ENCODE peak calls at places on chromosomes 2 and 18, in six cellular contexts. H is fibroblast of the conjunctiva, U is kidney epithelial cell, N is amygdala, A is NCI-H1930, X is cortex of kidney. D is an unnamed sample.

GRCh38 chr2:178195390-178196166 is 1.3 kb downstream of the OSBPL6 start:
- DNase-seq in X (no peak), H (no peak), U (no peak), N (no peak), A (no peak), D (no peak)

GRCh38 chr18:24627644-24628315 is 167.3 kb downstream of the HRH4 start:
- DNase-seq in U (no peak), H (no peak), A (no peak), N (no peak), X (no peak), D (no peak)

GRCh38 chr2:240705204-240705781 is 13.6 kb downstream of the AQP12A start:
- DNase-seq in H (no peak), N (no peak), A (no peak), U (no peak), X (no peak), D (no peak)

GRCh38 chr2:144261966-144262365 is 258.0 kb downstream of the ZEB2 start:
- DNase-seq in X (no peak), A (no peak), U (no peak), H (no peak), N (no peak), D (no peak)

GRCh38 chr2:126906781-126907180 is 8.1 kb downstream of the TEX51 start:
- DNase-seq in U (no peak), A (no peak), X (no peak), H (no peak), N (no peak), D (no peak)

GRCh38 chr18:77071711-77072292 is 60.8 kb downstream of the MBP start:
- DNase-seq in N (no peak), U (no peak), A (no peak), X (no peak), H (peak), D (no peak)

GRCh38 chr2:212912445-212913103 is 238.8 kb downstream of the IKZF2 start:
- DNase-seq in U (peak), H (peak), A (no peak), X (no peak), N (no peak), D (peak)

GRCh38 chr2:134142341-134142738 is 111.5 kb upstream of the MGAT5 start:
- DNase-seq in N (no peak), A (no peak), X (no peak), U (no peak), H (no peak), D (no peak)

GRCh38 chr2:28683100-28683706 is 68.4 kb upstream of the PPP1CB start:
- DNase-seq in N (no peak), H (peak), X (no peak), U (peak), A (no peak), D (peak)

GRCh38 chr18:78980777-78981651 is 1.4 kb downstream of the SALL3 start:
- DNase-seq in U (no peak), H (no peak), A (no peak), X (no peak), N (no peak), D (no peak)

GRCh38 chr2:225930687-225931086 is 531.2 kb downstream of the NYAP2 start:
- DNase-seq in X (no peak), N (no peak), H (no peak), A (no peak), U (no peak), D (no peak)

GRCh38 chr2:73021371-73022010 is 50.0 kb downstream of the SFXN5 start:
- DNase-seq in N (no peak), X (no peak), U (no peak), A (no peak), H (no peak), D (no peak)

GRCh38 chr2:179936654-179937053 is 70.4 kb downstream of the CWC22 start:
- DNase-seq in H (no peak), A (no peak), N (no peak), U (no peak), X (no peak), D (no peak)

GRCh38 chr2:15750433-15750814 is 158.8 kb downstream of the DDX1 start:
- DNase-seq in N (no peak), X (no peak), H (no peak), A (no peak), U (no peak), D (no peak)

GRCh38 chr2:134782792-134783191 is 55.6 kb upstream of the ACMSD start:
- DNase-seq in N (no peak), A (no peak), X (no peak), U (peak), H (peak), D (no peak)